ENCODE peak calls at places on chromosomes 16 and 17, in six cellular contexts. G, O, D, E, M and T are unnamed samples.

GRCh38 chr17:62761884-62762283 is 46.2 kb downstream of the MARCHF10 start:
- DNase-seq in D (no peak), G (no peak), O (peak), E (no peak), M (no peak), T (no peak)

GRCh38 chr17:72421128-72422092 is 300.6 kb downstream of the SOX9 start:
- DNase-seq in E (no peak), M (peak), O (no peak), G (no peak), D (peak), T (no peak)

GRCh38 chr17:56098746-56099145 is 54.5 kb upstream of the ANKFN1 start:
- DNase-seq in O (no peak), D (no peak), G (no peak), M (no peak), E (no peak), T (no peak)

GRCh38 chr17:81687770-81688541 is 4.1 kb downstream of the HGS start:
- DNase-seq in D (no peak), O (no peak), G (no peak), E (no peak), M (no peak), T (no peak)

GRCh38 chr17:62720126-62720850 is 87.8 kb downstream of the MARCHF10 start:
- DNase-seq in O (no peak), D (peak), E (no peak), G (no peak), M (no peak), T (no peak)

GRCh38 chr17:78159575-78160158 is 8.7 kb upstream of the SYNGR2 start:
- DNase-seq in M (no peak), D (peak), G (no peak), E (no peak), O (no peak), T (no peak)

GRCh38 chr17:82963104-82963950 is 116.1 kb upstream of the METRNL start:
- DNase-seq in G (peak), E (no peak), D (peak), M (peak), O (peak), T (peak)

GRCh38 chr17:1746975-1747543 is 4.4 kb downstream of the SERPINF2 start:
- DNase-seq in M (peak), E (no peak), G (no peak), O (peak), D (no peak), T (no peak)

GRCh38 chr16:68756250-68757051 is 19.4 kb downstream of the CDH1 start:
- DNase-seq in M (peak), E (no peak), G (no peak), O (no peak), D (peak), T (no peak)

GRCh38 chr17:28339431-28339830 is 3.9 kb downstream of the TNFAIP1 start:
- DNase-seq in E (no peak), G (no peak), M (no peak), D (no peak), O (no peak), T (no peak)

GRCh38 chr17:70552230-70552981 is 383.1 kb downstream of the KCNJ2 start:
- DNase-seq in D (peak), O (peak), G (no peak), E (no peak), M (no peak), T (no peak)

GRCh38 chr16:85673529-85674417 is 15.0 kb downstream of the GINS2 start:
- DNase-seq in E (no peak), O (no peak), M (no peak), G (no peak), D (peak), T (no peak)

GRCh38 chr17:69462010-69462409 is 47.5 kb downstream of the MAP2K6 start:
- DNase-seq in O (no peak), E (no peak), M (no peak), G (no peak), D (no peak), T (no peak)

GRCh38 chr16:56013962-56014552 is 138.9 kb upstream of the CES5A start:
- DNase-seq in D (no peak), E (no peak), G (peak), O (peak), M (peak), T (peak)

GRCh38 chr16:17258848-17259713 is 211.7 kb downstream of the XYLT1 start:
- DNase-seq in O (no peak), E (no peak), D (no peak), M (no peak), G (no peak), T (no peak)

GRCh38 chr17:14506364-14506763 is 205.5 kb downstream of the HS3ST3B1 start:
- DNase-seq in O (no peak), G (no peak), E (no peak), M (no peak), D (no peak), T (no peak)

GRCh38 chr17:47703191-47703591 is 9.2 kb downstream of the TBKBP1 start:
- DNase-seq in E (no peak), O (no peak), D (no peak), G (no peak), M (no peak), T (no peak)

GRCh38 chr17:53516643-53517042 is 306.1 kb upstream of the KIF2B start:
- DNase-seq in D (peak), G (no peak), E (no peak), O (peak), M (no peak), T (no peak)

GRCh38 chr17:17896746-17897145 is 60.0 kb upstream of the SREBF1 start:
- DNase-seq in G (no peak), M (no peak), E (no peak), D (no peak), O (no peak), T (no peak)

GRCh38 chr17:77560841-77561240 is 397.7 kb upstream of the TNRC6C start:
- DNase-seq in G (no peak), D (no peak), M (no peak), E (no peak), O (no peak), T (no peak)

GRCh38 chr17:21029032-21029431 is 13.8 kb downstream of the USP22 start:
- DNase-seq in O (no peak), M (no peak), E (no peak), G (no peak), D (peak), T (no peak)

GRCh38 chr17:29579866-29580771 is 9.3 kb downstream of the GIT1 start:
- DNase-seq in M (peak), E (peak), G (peak), O (peak), D (peak), T (peak)

GRCh38 chr16:3578610-3579551 is 1.7 kb upstream of the NLRC3 start:
- DNase-seq in D (peak), O (no peak), M (no peak), G (no peak), E (no peak), T (no peak)

GRCh38 chr17:72661093-72661944 is 431.2 kb downstream of the SLC39A11 start:
- DNase-seq in O (no peak), M (no peak), E (no peak), G (peak), D (peak), T (no peak)

GRCh38 chr17:73650147-73650546 is 5.9 kb upstream of the SDK2 start:
- DNase-seq in M (peak), E (no peak), D (no peak), O (peak), G (peak), T (no peak)

GRCh38 chr17:49566668-49567071 is 9.0 kb upstream of the NXPH3 start:
- DNase-seq in E (no peak), D (no peak), G (no peak), O (no peak), M (no peak), T (no peak)

GRCh38 chr17:45284176-45285140 is 22.6 kb upstream of the SPATA32 start:
- DNase-seq in D (no peak), O (peak), G (no peak), M (no peak), E (no peak), T (no peak)

GRCh38 chr16:1786242-1787055 is 3.7 kb downstream of the NUBP2 start:
- DNase-seq in M (peak), E (no peak), G (no peak), D (no peak), O (no peak), T (no peak)

GRCh38 chr16:4523686-4524085 is 14.9 kb downstream of the CDIP1 start:
- DNase-seq in O (peak), M (no peak), G (no peak), D (no peak), E (no peak), T (no peak)

GRCh38 chr17:50767446-50767845 is at the start of gene ANKRD40CL:
- DNase-seq in D (no peak), G (no peak), O (no peak), M (peak), E (no peak), T (no peak)

GRCh38 chr16:49854227-49855203 is 1.4 kb downstream of the ZNF423 start:
- DNase-seq in E (no peak), G (peak), D (peak), O (peak), M (peak), T (peak)

GRCh38 chr16:552171-552570 is 8.0 kb upstream of the PRR35 start:
- DNase-seq in D (no peak), M (no peak), G (no peak), O (no peak), E (no peak), T (no peak)

GRCh38 chr16:554640-555413 is 5.4 kb upstream of the PRR35 start:
- DNase-seq in E (no peak), O (no peak), M (no peak), D (peak), G (no peak), T (no peak)

GRCh38 chr16:554297-554621 is 5.9 kb upstream of the PRR35 start:
- DNase-seq in O (no peak), D (no peak), G (no peak), E (no peak), M (no peak), T (no peak)

GRCh38 chr16:555528-556478 is 4.4 kb upstream of the PRR35 start:
- DNase-seq in G (no peak), D (no peak), E (no peak), M (no peak), O (peak), T (no peak)

DNA sequence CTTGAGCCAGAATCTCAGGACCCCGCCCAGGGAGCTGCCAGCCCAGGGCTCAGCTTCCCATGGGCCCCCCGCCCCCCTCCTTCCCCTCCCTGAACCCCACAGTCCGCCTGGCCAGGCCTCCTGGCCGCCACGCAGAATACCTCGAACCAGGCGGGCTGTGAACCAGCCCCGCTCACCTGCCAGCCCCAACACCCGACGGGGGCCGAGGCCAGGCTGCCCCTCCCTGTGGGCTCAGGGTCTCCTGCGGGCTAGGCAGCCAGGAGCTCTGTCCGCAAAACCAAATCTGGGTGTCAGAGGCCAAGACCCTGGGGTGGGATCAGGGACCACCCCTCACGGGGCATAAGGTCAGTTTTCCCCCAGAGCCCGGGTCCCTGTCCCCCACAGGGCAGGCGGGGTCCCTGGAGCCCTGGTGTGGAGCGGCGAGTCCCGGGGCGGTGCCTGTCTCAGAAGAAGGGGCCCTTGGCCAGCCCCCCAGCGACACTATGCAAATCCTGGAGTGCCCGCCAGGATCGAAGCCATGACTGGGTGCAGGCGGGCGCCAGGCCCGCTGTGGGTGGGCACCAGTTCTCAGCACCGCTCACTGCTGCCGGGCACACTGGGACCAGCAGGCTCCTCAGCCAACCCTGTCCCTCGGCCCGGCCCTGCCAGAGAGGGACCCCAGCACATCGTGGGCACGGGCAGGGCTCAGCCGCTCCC is 6.4 kb upstream of the PRR35 start:
- DNase-seq in M (no peak), E (no peak), G (no peak), D (no peak), O (no peak), T (no peak)
- TF ChIP-seq CTCF in M (no peak), E (no peak), G (no peak), D (no peak), O (no peak), T (no peak)

DNA sequence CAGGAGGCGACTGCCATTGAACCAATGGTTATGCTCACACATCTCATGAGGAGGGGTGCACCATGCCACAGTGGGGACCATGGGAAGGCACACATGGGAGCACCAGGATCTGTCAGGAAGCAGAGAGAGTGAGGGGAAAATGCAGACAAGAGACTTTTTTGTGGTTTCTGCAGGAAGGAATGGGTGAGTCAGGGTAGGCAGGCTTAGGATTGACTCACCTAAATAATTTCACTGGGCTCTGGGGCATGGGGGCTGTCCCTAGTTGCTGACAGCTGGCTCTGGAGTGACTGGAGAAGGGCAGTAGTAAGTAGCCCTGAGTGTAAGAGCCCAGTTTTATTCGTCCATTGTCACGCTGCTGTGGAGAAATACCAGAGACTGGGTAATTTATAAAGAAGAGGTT is 202.4 kb downstream of the AXIN2 start:
- DNase-seq in O (no peak), M (no peak), G (no peak), E (no peak), D (peak), T (no peak)
- TF ChIP-seq CTCF in O (no peak), M (no peak), G (no peak), E (no peak), D (no peak), T (no peak)

DNA sequence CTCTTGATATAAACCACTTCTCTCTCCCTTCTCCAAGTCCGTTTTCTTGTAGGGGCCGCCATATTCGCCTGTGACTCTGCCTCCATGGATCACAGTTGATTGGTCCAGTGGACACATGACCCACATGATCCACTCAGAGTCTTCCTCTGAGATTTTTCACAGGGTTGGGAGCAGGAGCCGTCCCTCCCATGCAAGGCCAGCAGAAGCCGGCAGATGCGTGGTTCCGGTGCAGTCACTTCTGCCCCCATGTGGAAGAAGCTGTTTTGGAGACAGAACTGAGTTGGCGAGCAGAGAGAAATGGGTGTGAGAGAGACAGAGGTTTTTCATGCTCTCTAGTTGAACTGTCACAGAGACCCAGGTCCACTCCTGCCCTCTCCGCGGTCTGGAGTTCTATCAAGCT is 83.3 kb downstream of the C16orf95 start:
- DNase-seq in E (no peak), M (no peak), D (peak), G (no peak), O (peak), T (no peak)
- TF ChIP-seq CTCF in E (no peak), M (no peak), D (peak), G (no peak), O (no peak), T (peak)

GRCh38 chr16:28263305-28263704 is 29.0 kb upstream of the SBK1 start:
- DNase-seq in O (no peak), M (no peak), G (no peak), E (no peak), D (no peak), T (no peak)
- TF ChIP-seq CTCF in O (no peak), M (no peak), G (no peak), E (no peak), D (no peak), T (no peak)

DNA sequence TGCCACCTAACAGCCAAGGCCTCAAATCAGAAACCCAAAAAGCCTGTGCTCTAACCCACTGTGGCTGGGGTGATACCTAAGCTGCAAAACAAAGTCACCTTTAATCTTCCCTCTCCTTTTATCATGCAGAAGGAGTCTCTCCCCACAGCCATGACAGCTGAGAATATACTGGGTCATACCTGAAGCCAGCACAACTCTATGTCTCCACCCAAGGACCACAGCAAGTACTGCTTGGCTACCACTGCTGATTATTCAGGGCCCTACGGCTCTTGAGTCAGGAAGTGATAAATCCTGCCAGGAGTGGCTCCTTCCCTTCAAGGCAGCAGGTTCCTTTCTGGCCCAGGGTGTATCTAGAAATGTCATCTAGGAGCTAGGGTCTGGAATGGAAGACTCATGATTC is 151.5 kb upstream of the TOM1L1 start:
- DNase-seq in G (no peak), E (no peak), O (peak), D (no peak), M (no peak), T (no peak)
- TF ChIP-seq CTCF in G (no peak), E (no peak), O (peak), D (no peak), M (no peak), T (no peak)